ENCODE peak calls at places on chromosome 4, in six cellular contexts. M is RPMI7951, H is NCI-H1092 treated with DMSO at 0.1 percent for 48 hours, X is astrocyte of the spinal cord, L is ELR, I is iris pigment epithelial cell. F is an unnamed sample.

GRCh38 chr4:3257125-3257690 is 8.2 kb downstream of the MSANTD1 start:
- DNase-seq in I (no peak), H (peak; percentile 54), X (no peak), M (no peak), L (no peak), F (no peak)

GRCh38 chr4:153798436-153798835 is 9.6 kb upstream of the SFRP2 start:
- DNase-seq in L (no peak), H (no peak), I (no peak), X (no peak), M (no peak), F (no peak)

GRCh38 chr4:9999956-10000551 is 21.2 kb downstream of the SLC2A9 start:
- DNase-seq in L (peak; percentile 52), X (no peak), H (no peak), M (peak; percentile 60), I (peak; percentile 73), F (no peak)

GRCh38 chr4:57147335-57148060 is 37.3 kb upstream of the IGFBP7 start:
- DNase-seq in M (peak; percentile 78), X (peak; percentile 73), I (peak; percentile 95), H (no peak), L (peak; percentile 77), F (no peak)

GRCh38 chr4:180028682-180029081 is 2214.5 kb upstream of the TENM3 start:
- DNase-seq in I (no peak), M (peak; percentile 4), H (no peak), L (peak; percentile 37), X (peak; percentile 26), F (no peak)

GRCh38 chr4:1040344-1041146 is 29.1 kb downstream of the FGFRL1 start:
- DNase-seq in X (no peak), I (no peak), M (no peak), H (no peak), L (no peak), F (no peak)

GRCh38 chr4:100898844-100899243 is 381.0 kb upstream of the EMCN start:
- DNase-seq in H (peak; percentile 60), I (no peak), M (no peak), X (no peak), L (no peak), F (no peak)

GRCh38 chr4:139918994-139919393 is 235.0 kb downstream of the MAML3 start:
- DNase-seq in M (peak; percentile 76), I (peak; percentile 9), X (no peak), L (no peak), H (no peak), F (no peak)

GRCh38 chr4:40046311-40046980 is 10.2 kb upstream of the N4BP2 start:
- DNase-seq in I (peak; percentile 90), X (peak; percentile 69), L (peak; percentile 3), M (peak; percentile 14), H (peak; percentile 42), F (no peak)

GRCh38 chr4:28146191-28146590 is 1285.5 kb downstream of the STIM2 start:
- DNase-seq in X (no peak), I (peak; percentile 4), H (no peak), L (no peak), M (no peak), F (no peak)

GRCh38 chr4:104719539-104720230 is 225.0 kb upstream of the CXXC4 start:
- DNase-seq in X (no peak), L (no peak), M (no peak), H (no peak), I (no peak), F (no peak)

GRCh38 chr4:185144601-185145240 is 1.7 kb downstream of the SLC25A4 start:
- DNase-seq in H (no peak), X (no peak), I (no peak), M (no peak), L (no peak), F (no peak)

GRCh38 chr4:169167958-169168357 is 102.8 kb downstream of the SH3RF1 start:
- DNase-seq in X (no peak), M (no peak), I (no peak), L (no peak), H (no peak), F (no peak)

GRCh38 chr4:7194251-7195137 is 2.2 kb downstream of the SORCS2 start:
- DNase-seq in I (peak; percentile 39), M (no peak), L (peak; percentile 42), H (peak; percentile 53), X (no peak), F (no peak)

GRCh38 chr4:104868942-104869341 is 277.7 kb upstream of the TET2 start:
- DNase-seq in M (no peak), H (no peak), X (no peak), L (no peak), I (no peak), F (no peak)

GRCh38 chr4:15562623-15563022 is 92.5 kb downstream of the FBXL5 start:
- DNase-seq in L (no peak), X (no peak), I (no peak), M (no peak), H (no peak), F (no peak)

GRCh38 chr4:169179609-169180526 is 90.9 kb downstream of the SH3RF1 start:
- DNase-seq in I (peak; percentile 27), L (no peak), X (peak; percentile 55), M (no peak), H (no peak), F (no peak)

GRCh38 chr4:33104190-33104773 is 2384.1 kb downstream of the PCDH7 start:
- DNase-seq in L (peak; percentile 8), I (peak; percentile 57), X (no peak), M (no peak), H (no peak), F (no peak)

GRCh38 chr4:3637326-3638016 is 105.2 kb upstream of the LRPAP1 start:
- DNase-seq in I (no peak), M (no peak), X (no peak), H (no peak), L (no peak), F (no peak)

GRCh38 chr4:168868044-168868855 is 141.8 kb downstream of the CBR4 start:
- DNase-seq in M (peak; percentile 85), I (peak; percentile 92), X (peak; percentile 90), H (no peak), L (peak; percentile 69), F (no peak)

GRCh38 chr4:181685911-181686310 is 557.3 kb upstream of the TENM3 start:
- DNase-seq in L (peak; percentile 85), H (no peak), X (peak; percentile 86), I (peak; percentile 93), M (peak; percentile 84), F (no peak)

GRCh38 chr4:71257761-71258160 is 81.1 kb upstream of the SLC4A4 start:
- DNase-seq in X (no peak), H (no peak), M (no peak), I (no peak), L (peak; percentile 57), F (no peak)

GRCh38 chr4:1345905-1346780 is 865 bp upstream of the UVSSA start:
- DNase-seq in X (peak; percentile 43), I (peak; percentile 58), L (peak; percentile 46), M (peak; percentile 52), H (peak; percentile 57), F (no peak)

GRCh38 chr4:93359609-93360008 is 468.9 kb upstream of the ATOH1 start:
- DNase-seq in H (peak; percentile 10), X (no peak), I (no peak), L (no peak), M (no peak), F (no peak)

GRCh38 chr4:27270435-27270834 is 409.8 kb downstream of the STIM2 start:
- DNase-seq in H (peak; percentile 44), X (no peak), M (no peak), L (no peak), I (no peak), F (no peak)

GRCh38 chr4:73839715-73840114 is 3.2 kb downstream of the CXCL6 start:
- DNase-seq in L (no peak), X (no peak), I (no peak), M (no peak), H (no peak), F (no peak)

GRCh38 chr4:58435871-58436270 is 1325.7 kb upstream of the IGFBP7 start:
- DNase-seq in X (no peak), I (no peak), M (no peak), L (no peak), H (no peak), F (no peak)

GRCh38 chr4:15495621-15496020 is 25.9 kb downstream of the CC2D2A start:
- DNase-seq in M (peak; percentile 42), L (no peak), H (no peak), I (no peak), X (no peak), F (no peak)

GRCh38 chr4:128608006-128608405 is 201.5 kb upstream of the JADE1 start:
- DNase-seq in I (no peak), M (no peak), H (no peak), X (no peak), L (no peak), F (no peak)

GRCh38 chr4:168859888-168860694 is 150.0 kb downstream of the CBR4 start:
- DNase-seq in H (no peak), X (no peak), I (peak; percentile 77), L (peak; percentile 23), M (peak; percentile 70), F (no peak)

GRCh38 chr4:77385124-77385969 is 220.3 kb upstream of the CXCL13 start:
- DNase-seq in I (peak; percentile 70), M (peak; percentile 50), H (peak; percentile 53), L (peak; percentile 55), X (peak; percentile 73), F (peak; percentile 25)